ENCODE peak calls at places on chromosome 18, in four cellular contexts. O is IMR-90, M is SK-N-SH, J is GM12878. B is an unnamed sample.

GRCh38 chr18:67043276-67043675 is 439.4 kb upstream of the CDH19 start:
- DNase-seq in O (no peak), M (no peak), J (no peak), B (no peak)

GRCh38 chr18:75474332-75474731 is 46.8 kb upstream of the SMIM21 start:
- DNase-seq in O (no peak), M (no peak), J (no peak), B (no peak)

GRCh38 chr18:35808796-35809195 is 163.7 kb upstream of the RMP24 start:
- DNase-seq in O (no peak), M (no peak), J (no peak), B (no peak)

GRCh38 chr18:2147866-2148265 is 423.4 kb downstream of the METTL4 start:
- DNase-seq in O (no peak), M (no peak), J (no peak), B (no peak)

GRCh38 chr18:55869965-55870585 is 282.1 kb upstream of the TCF4 start:
- DNase-seq in O (peak; percentile 61), M (no peak), J (no peak), B (no peak)

GRCh38 chr18:40012931-40013609 is 1942.0 kb upstream of the PIK3C3 start:
- DNase-seq in O (no peak), M (no peak), J (no peak), B (no peak)

GRCh38 chr18:21450913-21451312 is 149.6 kb downstream of the ESCO1 start:
- DNase-seq in O (no peak), M (no peak), J (no peak), B (no peak)

GRCh38 chr18:7272268-7273049 is 41.6 kb downstream of the LRRC30 start:
- DNase-seq in O (peak; percentile 61), M (peak; percentile 71), J (no peak), B (no peak)

GRCh38 chr18:67400502-67401117 is 115.9 kb downstream of the DSEL start:
- DNase-seq in O (peak; percentile 78), M (no peak), J (no peak), B (no peak)

DNA sequence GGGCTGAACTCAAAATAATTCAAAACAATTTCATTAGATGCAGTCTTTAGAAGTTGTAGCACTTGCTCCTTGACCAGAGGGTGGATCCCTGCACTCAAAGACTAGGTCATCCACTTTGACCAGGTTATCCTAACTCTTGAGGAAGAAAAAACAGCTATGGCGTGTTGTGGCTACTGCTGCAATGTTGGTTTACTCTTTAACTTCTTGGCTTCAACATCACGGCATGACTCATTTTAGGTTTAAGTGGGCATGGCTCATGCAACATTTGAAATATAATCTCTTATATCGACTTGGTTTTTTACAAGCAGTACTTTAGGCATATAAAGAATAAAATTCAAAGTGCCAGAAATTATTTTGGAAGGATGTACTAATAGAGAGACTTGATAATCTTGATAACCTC is 35.4 kb downstream of the ANKRD29 start:
- DNase-seq in O (peak; percentile 91), M (no peak), J (no peak), B (no peak)
- H2AFZ ChIP-seq in O (no peak overlapping the region), M (no peak overlapping the region), J (no peak overlapping the region), B (peak overlapping the region; percentile 11)

GRCh38 chr18:45174755-45175154 is 440.5 kb upstream of the SLC14A2 start:
- DNase-seq in O (no peak), M (peak; percentile 6), J (no peak), B (no peak)
- TF ChIP-seq RCOR1 in O (no peak), M (no peak), J (no peak), B (no peak)

DNA sequence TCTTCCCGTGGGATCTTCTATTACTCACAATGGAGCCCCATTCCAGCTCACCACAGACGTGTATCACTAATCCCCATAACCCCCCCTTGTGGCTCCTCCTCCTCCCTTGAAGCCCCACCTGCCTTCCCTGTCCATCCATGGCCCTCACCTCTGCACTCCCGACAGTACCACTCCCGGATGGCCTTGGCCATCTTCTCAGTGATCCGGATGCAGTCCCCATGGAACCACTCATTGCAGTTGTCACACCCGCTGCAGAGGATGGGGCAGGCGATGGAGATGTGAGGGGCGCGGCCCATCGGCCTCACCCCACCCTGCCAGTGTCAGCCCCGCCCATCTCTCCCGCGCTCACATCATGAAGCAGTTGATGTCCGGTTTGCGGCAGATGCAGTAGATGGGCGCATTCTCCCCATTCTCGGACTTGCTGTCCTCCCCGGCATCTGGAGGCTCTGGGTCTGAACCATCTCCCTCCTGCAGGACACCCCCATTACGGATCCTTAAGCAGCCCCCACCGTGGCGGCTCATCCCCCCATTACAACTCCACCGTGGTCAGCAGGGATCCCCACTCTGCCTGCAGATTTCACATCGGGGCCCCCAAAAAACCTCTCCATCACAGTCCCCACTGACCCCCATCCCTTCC is 983 bp downstream of the CXXC1 start:
- DNase-seq in O (peak; percentile 29), M (peak; percentile 73), J (no peak), B (peak; percentile 56)
- H2AFZ ChIP-seq in O (peak overlapping the region; percentile 99), M (no peak overlapping the region), J (no peak overlapping the region), B (peak overlapping the region; percentile 60)

DNA sequence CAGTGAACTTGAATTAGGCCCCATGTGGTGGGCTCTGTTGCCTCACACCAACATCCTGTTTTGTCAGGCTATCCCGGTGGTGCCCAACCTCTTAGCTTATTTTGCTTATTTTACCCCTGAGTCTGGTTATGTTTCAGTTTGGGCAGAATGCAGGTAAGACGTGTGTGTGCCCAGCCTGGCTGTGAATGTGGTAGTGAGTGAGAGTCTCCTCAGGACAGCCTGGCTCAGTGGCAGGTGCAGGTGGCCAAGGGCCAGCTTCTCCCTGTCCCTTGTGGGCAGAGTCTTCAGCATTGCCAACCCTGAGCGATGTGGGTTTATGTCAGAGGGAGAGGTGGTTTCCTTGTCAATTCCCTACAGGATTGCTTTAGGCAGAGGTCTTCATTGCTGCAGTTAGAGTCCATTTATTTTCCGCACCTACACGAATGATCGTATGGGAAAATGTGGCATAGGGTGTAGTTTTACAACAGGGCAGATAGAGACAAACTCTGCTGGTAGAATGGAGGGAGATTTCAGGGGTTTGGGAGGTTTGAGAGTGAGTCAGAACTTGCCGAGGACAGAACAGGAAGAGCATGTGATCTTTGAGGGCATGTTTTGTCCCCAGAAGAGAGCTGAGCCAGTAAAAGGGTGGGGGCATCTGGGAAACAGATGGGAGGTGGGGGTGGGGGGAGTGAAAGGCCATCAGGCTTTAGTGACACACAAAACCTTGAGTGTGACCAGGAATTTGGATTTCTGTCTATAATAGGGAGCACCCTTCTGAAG is 156.1 kb upstream of the CELF4 start:
- DNase-seq in O (no peak), M (no peak), J (no peak), B (no peak)
- TF ChIP-seq RCOR1 in O (no peak), M (no peak), J (no peak), B (no peak)

DNA sequence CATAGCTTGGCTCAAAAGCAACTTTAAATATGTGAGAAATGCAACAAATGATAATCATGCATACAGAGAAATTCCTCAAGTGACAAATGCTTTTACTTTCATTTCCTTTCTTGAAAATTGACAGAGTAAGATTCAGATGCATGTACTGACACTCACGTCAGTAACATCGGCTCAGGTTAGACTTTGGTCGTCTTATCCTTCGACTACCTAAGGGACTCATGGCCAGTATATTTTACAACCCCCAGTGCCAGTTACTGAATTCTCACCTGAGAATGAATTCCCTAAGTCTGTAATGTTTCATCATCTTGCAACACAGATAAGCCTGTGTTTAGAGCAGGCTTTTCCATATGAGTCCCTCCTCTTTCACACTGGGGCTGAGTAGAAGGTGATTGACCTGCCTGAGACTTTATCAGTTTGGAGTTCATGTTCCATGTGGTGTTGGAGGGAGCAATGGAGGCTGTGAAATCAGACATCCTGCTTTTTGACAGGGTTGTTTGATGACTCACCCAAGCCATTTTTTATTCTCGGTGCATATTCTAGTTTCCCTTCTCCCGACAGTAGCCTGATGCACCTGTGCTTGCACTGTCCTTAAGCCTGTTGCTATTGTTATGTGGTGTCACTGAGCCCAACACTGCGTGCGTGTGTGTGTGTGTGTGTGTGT is 30.5 kb upstream of the ATP8B1 start:
- DNase-seq in O (peak; percentile 57), M (no peak), J (peak; percentile 55), B (peak; percentile 14)
- H2AFZ ChIP-seq in O (peak overlapping the region; percentile 74), M (peak overlapping the region; percentile 65), J (peak overlapping the region; percentile 69), B (peak overlapping the region; percentile 54)

DNA sequence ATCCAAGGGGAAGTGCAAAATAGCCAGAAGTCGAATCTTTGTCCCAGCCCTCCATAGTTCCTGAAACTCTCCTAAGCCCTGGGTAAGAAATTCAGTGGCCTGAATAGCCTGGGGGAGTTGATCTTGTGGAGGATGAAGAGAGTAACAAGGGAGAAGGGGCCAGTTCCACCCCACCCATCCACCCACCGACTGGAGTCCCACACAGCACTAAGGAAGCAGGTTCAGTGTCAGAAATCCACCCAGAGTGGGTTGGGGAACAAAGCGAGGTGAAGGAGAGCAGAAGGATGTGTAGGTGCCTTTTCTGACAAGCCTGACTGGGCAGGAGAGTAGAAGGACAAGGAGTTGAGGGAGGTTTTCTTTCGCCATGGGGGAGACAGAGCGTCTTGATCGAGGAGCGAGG is 136.8 kb downstream of the SMAD2 start:
- DNase-seq in O (no peak), M (no peak), J (no peak), B (no peak)
- TF ChIP-seq RCOR1 in O (no peak), M (no peak), J (no peak), B (no peak)

GRCh38 chr18:48914581-48915251 is 36.0 kb downstream of the SMAD7 start:
- DNase-seq in O (no peak), M (no peak), J (no peak), B (no peak)
- H2AFZ ChIP-seq in O (no peak overlapping the region), M (no peak overlapping the region), J (no peak overlapping the region), B (peak overlapping the region; percentile 77)

GRCh38 chr18:79067611-79068010 is 1.6 kb upstream of the ATP9B start:
- DNase-seq in O (no peak), M (no peak), J (no peak), B (no peak)
- TF ChIP-seq RCOR1 in O (no peak), M (no peak), J (no peak), B (no peak)

GRCh38 chr18:45497595-45498269 is 117.5 kb upstream of the SLC14A2 start:
- DNase-seq in O (no peak), M (no peak), J (no peak), B (no peak)

GRCh38 chr18:45496746-45497145 is 118.5 kb upstream of the SLC14A2 start:
- DNase-seq in O (no peak), M (no peak), J (no peak), B (no peak)

GRCh38 chr18:45498270-45498625 is 117.0 kb upstream of the SLC14A2 start:
- DNase-seq in O (no peak), M (no peak), J (no peak), B (no peak)

DNA sequence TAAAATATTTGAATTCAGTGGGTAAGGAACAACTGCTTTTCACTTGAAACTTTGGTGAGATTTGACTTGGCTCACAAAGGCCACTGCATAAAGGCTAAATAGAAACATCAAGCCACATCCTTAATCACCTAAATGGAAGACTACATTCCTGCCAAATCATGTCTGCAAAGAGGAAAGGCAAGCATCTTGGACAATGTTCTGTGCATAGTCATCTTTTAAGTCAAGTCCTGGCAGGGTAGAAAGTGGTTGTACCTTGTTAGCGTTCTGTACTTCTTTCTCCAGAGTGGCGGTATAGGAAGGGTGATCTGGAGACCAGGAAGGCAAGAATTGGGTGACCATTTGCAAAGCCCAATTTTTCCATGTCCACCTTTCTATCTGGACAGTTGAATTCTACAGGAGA is 121.4 kb upstream of the SLC14A2 start:
- DNase-seq in O (no peak), M (no peak), J (no peak), B (no peak)
- H2AFZ ChIP-seq in O (no peak overlapping the region), M (no peak overlapping the region), J (no peak overlapping the region), B (no peak overlapping the region)

DNA sequence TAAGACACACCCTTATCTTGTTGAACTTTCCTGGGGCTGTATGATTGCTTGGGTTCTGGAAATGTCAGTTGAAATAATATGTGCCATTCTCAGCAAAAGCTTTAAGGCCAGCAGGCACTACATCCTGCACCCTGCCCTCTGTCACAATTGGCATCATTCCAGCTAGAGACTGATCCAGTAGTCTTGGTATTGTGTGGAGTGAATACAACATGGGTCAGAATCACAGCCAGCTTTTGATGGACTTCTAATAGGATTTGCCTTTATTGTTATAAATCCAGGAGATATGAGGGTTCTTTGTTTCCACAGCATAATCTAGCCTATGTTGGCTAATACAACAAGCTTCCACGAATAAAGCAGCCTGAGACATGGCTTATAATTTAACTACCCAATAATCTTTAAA is 617.0 kb upstream of the CDH2 start:
- DNase-seq in O (no peak), M (peak; percentile 3), J (no peak), B (no peak)
- TF ChIP-seq RCOR1 in O (no peak), M (no peak), J (no peak), B (no peak)

B was measured in K562.